ENCODE peak calls at places on chromosomes 3 and 15, in six cellular contexts. C, L, M, X, I and F are unnamed samples.

GRCh38 chr15:98580577-98580976 is 67.8 kb upstream of the IGF1R start:
- DNase-seq in C (no peak), L (no peak), M (no peak), X (no peak), I (no peak), F (no peak)

GRCh38 chr3:164730810-164731209 is 347.5 kb downstream of the SI start:
- DNase-seq in C (no peak), L (no peak), M (no peak), X (no peak), I (no peak), F (peak)

GRCh38 chr3:107431048-107431297 is 53.7 kb downstream of the CCDC54 start:
- DNase-seq in C (peak), L (peak), M (no peak), X (no peak), I (no peak), F (peak)

GRCh38 chr3:177459397-177459796 is 262.1 kb upstream of the TBL1XR1 start:
- DNase-seq in C (no peak), L (peak), M (no peak), X (no peak), I (no peak), F (no peak)

GRCh38 chr3:119809249-119810017 is 27.5 kb downstream of the NR1I2 start:
- DNase-seq in C (no peak), L (no peak), M (no peak), X (no peak), I (peak), F (no peak)

GRCh38 chr15:48993411-48993810 is 29.7 kb upstream of the SHC4 start:
- DNase-seq in C (no peak), L (peak), M (no peak), X (no peak), I (no peak), F (no peak)

GRCh38 chr3:63763156-63763555 is 55.9 kb upstream of the C3orf49 start:
- DNase-seq in C (no peak), L (no peak), M (no peak), X (no peak), I (no peak), F (no peak)

GRCh38 chr3:169390310-169390731 is 273.2 kb downstream of the MECOM start:
- DNase-seq in C (no peak), L (no peak), M (no peak), X (no peak), I (no peak), F (peak)

GRCh38 chr15:100725121-100726069 is 123.0 kb downstream of the ASB7 start:
- DNase-seq in C (no peak), L (peak), M (no peak), X (no peak), I (peak), F (no peak)

GRCh38 chr15:68376447-68377060 is 55.4 kb downstream of the ITGA11 start:
- DNase-seq in C (no peak), L (no peak), M (no peak), X (no peak), I (no peak), F (no peak)

GRCh38 chr15:45642203-45642932 is 7.5 kb downstream of the SQOR start:
- DNase-seq in C (no peak), L (peak), M (no peak), X (no peak), I (peak), F (no peak)

GRCh38 chr3:134453631-134454030 is 32.2 kb downstream of the ANAPC13 start:
- DNase-seq in C (no peak), L (no peak), M (no peak), X (no peak), I (no peak), F (no peak)

GRCh38 chr3:184778426-184779332 is 33.3 kb upstream of the VPS8 start:
- DNase-seq in C (no peak), L (no peak), M (no peak), X (no peak), I (no peak), F (peak)

GRCh38 chr3:58005662-58006061 is 2.6 kb upstream of the FLNB start:
- DNase-seq in C (no peak), L (peak), M (no peak), X (no peak), I (no peak), F (no peak)

GRCh38 chr15:99925661-99926461 is 192.6 kb upstream of the LYSMD4 start:
- DNase-seq in C (peak), L (no peak), M (no peak), X (peak), I (no peak), F (peak)

GRCh38 chr15:78276032-78276943 is 11.9 kb downstream of the DNAJA4 start:
- DNase-seq in C (no peak), L (peak), M (no peak), X (no peak), I (no peak), F (peak)

GRCh38 chr3:14474363-14475081 is 65.6 kb downstream of the GRIP2 start:
- DNase-seq in C (no peak), L (peak), M (no peak), X (no peak), I (no peak), F (no peak)

GRCh38 chr3:176714034-176714433 is 483.2 kb downstream of the TBL1XR1 start:
- DNase-seq in C (no peak), L (no peak), M (no peak), X (no peak), I (no peak), F (no peak)

GRCh38 chr15:81199031-81199779 is 2.5 kb downstream of the IL16 start:
- DNase-seq in C (no peak), L (no peak), M (no peak), X (no peak), I (no peak), F (no peak)

GRCh38 chr3:9808345-9809037 is 1.6 kb upstream of the TTLL3 start:
- DNase-seq in C (peak), L (peak), M (no peak), X (no peak), I (peak), F (peak)

GRCh38 chr3:71163216-71163918 is 420.2 kb downstream of the FOXP1 start:
- DNase-seq in C (no peak), L (no peak), M (no peak), X (no peak), I (no peak), F (no peak)